ENCODE peak calls at places on chromosomes 5 and 9, in five cellular contexts. D, H, T, U and B are unnamed samples.

GRCh38 chr5:172336264-172336663 is 52.7 kb upstream of the UBTD2 start:
- DNase-seq in D (no peak), H (no peak), T (no peak), U (peak; percentile 47), B (no peak)

GRCh38 chr5:67206381-67207328 is 10.1 kb upstream of the CD180 start:
- DNase-seq in D (peak; percentile 76), H (peak; percentile 56), T (no peak), U (no peak), B (peak; percentile 66)

GRCh38 chr5:81006955-81007636 is 46.9 kb downstream of the RASGRF2 start:
- DNase-seq in D (no peak), H (no peak), T (no peak), U (no peak), B (no peak)

GRCh38 chr5:174760721-174761120 is 36.3 kb downstream of the MSX2 start:
- DNase-seq in D (no peak), H (no peak), T (no peak), U (no peak), B (no peak)

GRCh38 chr5:28734396-28734795 is 1696.0 kb upstream of the CDH9 start:
- DNase-seq in D (no peak), H (no peak), T (no peak), U (no peak), B (no peak)

GRCh38 chr5:135061001-135061400 is 27.0 kb upstream of the PITX1 start:
- DNase-seq in D (no peak), H (no peak), T (no peak), U (no peak), B (no peak)

GRCh38 chr5:26942481-26942880 is 95.9 kb downstream of the CDH9 start:
- DNase-seq in D (no peak), H (no peak), T (no peak), U (no peak), B (no peak)

GRCh38 chr9:114285166-114285867 is 37.6 kb upstream of the ORM1 start:
- DNase-seq in D (no peak), H (no peak), T (no peak), U (peak; percentile 90), B (peak; percentile 47)

GRCh38 chr9:138051586-138052321 is 174.2 kb downstream of the CACNA1B start:
- DNase-seq in D (peak; percentile 19), H (peak; percentile 5), T (no peak), U (peak; percentile 7), B (peak; percentile 43)

GRCh38 chr5:103433216-103433615 is 129.4 kb downstream of the NUDT12 start:
- DNase-seq in D (no peak), H (no peak), T (no peak), U (no peak), B (no peak)

GRCh38 chr9:137255448-137256114 is 454 bp downstream of the NELFB start:
- DNase-seq in D (no peak), H (no peak), T (peak; percentile 72), U (no peak), B (no peak)

GRCh38 chr9:77433675-77434445 is 214.3 kb downstream of the GNA14 start:
- DNase-seq in D (peak; percentile 79), H (no peak), T (peak; percentile 75), U (peak; percentile 76), B (no peak)

GRCh38 chr5:66306105-66306843 is 162.2 kb downstream of the SREK1 start:
- DNase-seq in D (peak; percentile 69), H (no peak), T (peak; percentile 75), U (peak; percentile 49), B (no peak)

GRCh38 chr9:35000535-35001284 is 11.2 kb downstream of the DNAJB5 start:
- DNase-seq in D (no peak), H (no peak), T (no peak), U (no peak), B (no peak)

GRCh38 chr9:86041331-86041741 is 58.0 kb downstream of the GOLM1 start:
- DNase-seq in D (peak; percentile 17), H (no peak), T (peak; percentile 41), U (no peak), B (no peak)

GRCh38 chr9:107213561-107214028 is 69.5 kb upstream of the RAD23B start:
- DNase-seq in D (peak; percentile 46), H (no peak), T (no peak), U (no peak), B (peak; percentile 62)

GRCh38 chr9:120388000-120388855 is 191.7 kb downstream of the CDK5RAP2 start:
- DNase-seq in D (no peak), H (no peak), T (peak; percentile 41), U (no peak), B (no peak)

DNA sequence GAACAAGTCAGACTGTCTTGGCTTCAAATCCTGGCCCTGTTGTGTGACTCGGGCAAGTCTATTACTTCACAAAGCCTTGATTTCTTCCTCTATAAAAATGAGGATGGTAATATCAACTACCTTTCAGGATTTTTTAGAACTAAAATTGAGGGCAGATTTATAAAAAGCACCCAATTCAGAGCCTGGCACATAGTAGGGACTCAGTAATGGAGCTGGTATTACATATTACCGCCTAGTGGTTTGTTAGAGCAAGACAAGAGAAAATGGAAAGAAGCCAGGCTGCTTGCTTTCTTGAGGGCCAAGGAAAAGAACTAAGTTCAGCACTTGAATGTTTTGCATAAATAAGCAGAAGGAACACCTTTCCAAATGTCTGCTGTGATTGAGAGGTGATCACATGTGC is 19.4 kb downstream of the ZNF346 start:
- DNase-seq in D (no peak), H (no peak), T (no peak), U (no peak), B (no peak)
- TF ChIP-seq CTCF in D (no peak), H (no peak), T (no peak), U (no peak), B (no peak)

GRCh38 chr9:99181206-99181605 is 40.5 kb downstream of the ALG2 start:
- DNase-seq in D (no peak), H (no peak), T (no peak), U (no peak), B (no peak)
- TF ChIP-seq CTCF in D (no peak), H (no peak), T (no peak), U (no peak), B (no peak)

GRCh38 chr5:1763960-1764605 is 35.6 kb downstream of the MRPL36 start:
- DNase-seq in D (no peak), H (no peak), T (no peak), U (peak; percentile 35), B (peak; percentile 29)
- TF ChIP-seq CTCF in D (no peak), H (no peak), T (no peak), U (no peak), B (no peak)

DNA sequence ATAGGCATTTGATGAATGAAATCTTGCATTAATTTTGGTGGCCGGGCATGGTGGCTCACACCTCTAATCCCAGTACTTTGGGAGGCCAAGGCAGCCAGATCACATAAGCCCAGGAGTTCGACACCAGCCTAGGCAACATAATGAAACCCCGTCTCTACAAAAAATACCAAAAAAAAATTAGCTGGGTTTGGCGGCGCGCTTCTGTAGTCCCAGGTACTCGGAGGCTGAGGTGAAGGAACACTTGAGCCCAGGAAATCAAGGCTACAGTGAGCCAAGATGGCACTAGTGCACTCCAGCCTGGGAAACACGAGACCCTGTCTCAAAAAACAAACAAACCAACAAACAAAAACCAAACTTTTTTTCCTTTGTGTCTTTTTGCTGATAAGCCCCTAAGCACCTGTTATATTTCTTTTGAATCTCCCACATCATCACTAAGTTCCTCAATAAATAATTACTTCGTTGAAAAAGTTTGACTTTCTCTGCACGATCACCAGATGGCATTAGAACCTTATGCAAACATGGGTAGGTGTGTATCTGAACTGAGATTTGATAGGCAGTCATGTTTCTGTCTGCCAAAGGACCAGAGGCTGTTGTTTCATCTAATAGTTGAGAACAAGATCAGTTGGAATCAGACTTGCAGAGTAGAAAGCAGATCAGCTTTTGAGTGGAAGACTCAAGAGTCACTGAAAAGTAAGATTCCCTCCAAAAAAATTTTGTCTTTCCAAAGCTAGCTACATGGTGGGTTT is 5.5 kb upstream of the MATR3 start:
- DNase-seq in D (no peak), H (no peak), T (no peak), U (no peak), B (no peak)
- TF ChIP-seq CTCF in D (peak; percentile 26), H (no peak), T (no peak), U (no peak), B (no peak)

DNA sequence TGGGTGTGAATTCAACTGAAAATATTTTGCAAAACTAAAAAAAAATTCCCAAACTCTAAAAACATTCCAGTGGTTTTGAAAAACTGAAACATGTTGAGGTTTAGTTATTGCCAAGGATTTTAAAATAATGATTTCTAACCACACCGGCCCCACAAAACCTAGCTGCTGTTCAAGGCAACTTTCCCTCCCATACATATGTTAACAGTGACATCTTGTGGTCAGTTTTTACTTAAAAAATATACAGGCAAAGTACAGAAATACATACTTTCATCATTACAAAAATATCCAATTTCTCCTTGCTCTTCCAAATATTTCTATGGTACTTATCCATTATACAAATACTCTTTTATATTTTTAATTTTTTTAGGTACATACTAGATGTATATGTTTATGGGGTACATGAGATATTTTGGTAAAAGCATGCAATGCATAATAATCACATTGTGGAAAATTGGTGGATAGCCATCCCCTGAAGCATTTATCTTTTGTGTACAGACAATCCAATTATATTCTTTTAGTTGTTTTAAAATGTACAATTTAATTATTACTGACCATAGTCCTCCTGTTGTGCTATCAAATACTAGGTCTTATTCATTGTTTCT is 34.4 kb upstream of the MRPS30 start:
- DNase-seq in D (peak; percentile 14), H (no peak), T (peak; percentile 66), U (no peak), B (no peak)
- TF ChIP-seq CTCF in D (peak; percentile 22), H (no peak), T (peak; percentile 39), U (peak; percentile 73), B (peak; percentile 37)

GRCh38 chr5:75281716-75282465 is 45.2 kb upstream of the ANKRD31 start:
- DNase-seq in D (no peak), H (no peak), T (no peak), U (no peak), B (no peak)

GRCh38 chr5:75275736-75276135 is 39.1 kb upstream of the ANKRD31 start:
- DNase-seq in D (no peak), H (no peak), T (no peak), U (no peak), B (no peak)

GRCh38 chr5:75277463-75277862 is 40.8 kb upstream of the ANKRD31 start:
- DNase-seq in D (no peak), H (no peak), T (no peak), U (no peak), B (no peak)

GRCh38 chr5:75282581-75282980 is 45.9 kb upstream of the ANKRD31 start:
- DNase-seq in D (no peak), H (no peak), T (no peak), U (no peak), B (no peak)

GRCh38 chr5:75279324-75279723 is 42.6 kb upstream of the ANKRD31 start:
- DNase-seq in D (no peak), H (no peak), T (no peak), U (no peak), B (no peak)
- TF ChIP-seq CTCF in D (no peak), H (no peak), T (no peak), U (no peak), B (no peak)

GRCh38 chr5:150660108-150660831 is 781 bp upstream of the MYOZ3 start:
- DNase-seq in D (no peak), H (no peak), T (no peak), U (no peak), B (no peak)
- TF ChIP-seq CTCF in D (no peak), H (no peak), T (no peak), U (no peak), B (no peak)